ENCODE peak calls at places on chromosome 4, in four cellular contexts. G is occipital lobe, L is heart left ventricle, P is right atrium auricular region. M is an unnamed sample.

GRCh38 chr4:141652161-141652778 is 15.9 kb downstream of the IL15 start:
- DNase-seq in G (no peak), L (no peak), P (no peak), M (no peak)

GRCh38 chr4:30870513-30870912 is 150.3 kb downstream of the PCDH7 start:
- DNase-seq in L (no peak), G (peak), P (no peak), M (no peak)

GRCh38 chr4:3375688-3376087 is 66.1 kb upstream of the HGFAC start:
- DNase-seq in G (no peak), P (peak), L (peak), M (no peak)

GRCh38 chr4:173257732-173258717 is 76.1 kb downstream of the HMGB2 start:
- DNase-seq in G (peak), P (no peak), L (peak), M (peak)

GRCh38 chr4:85963231-85963630 is 396.6 kb downstream of the MAPK10 start:
- DNase-seq in G (no peak), L (no peak), P (no peak), M (no peak)

GRCh38 chr4:69977582-69977981 is 12.1 kb upstream of the CSN2 start:
- DNase-seq in L (no peak), G (no peak), P (no peak), M (no peak)

GRCh38 chr4:141576585-141577110 is 59.7 kb upstream of the IL15 start:
- DNase-seq in P (no peak), G (peak), L (no peak), M (no peak)

GRCh38 chr4:70269674-70270073 is 27.3 kb downstream of the CSN3 start:
- DNase-seq in P (no peak), L (no peak), G (no peak), M (no peak)

GRCh38 chr4:184745747-184746531 is 12.0 kb upstream of the CENPU start:
- DNase-seq in P (peak), G (peak), L (no peak), M (peak)

GRCh38 chr4:164997324-164997723 is 19.9 kb upstream of the TRIM61 start:
- DNase-seq in L (no peak), P (no peak), G (no peak), M (no peak)

GRCh38 chr4:183906486-183906735 is 1.3 kb downstream of the STOX2 start:
- DNase-seq in P (no peak), G (no peak), L (no peak), M (no peak)

GRCh38 chr4:25913851-25914669 is at the start of gene SMIM20:
- DNase-seq in P (peak), G (peak), L (peak), M (peak)

GRCh38 chr4:159006202-159006601 is 96.7 kb upstream of the RAPGEF2 start:
- DNase-seq in P (no peak), L (no peak), G (no peak), M (no peak)

GRCh38 chr4:11338990-11339782 is 89.5 kb downstream of the HS3ST1 start:
- DNase-seq in G (no peak), L (no peak), P (no peak), M (no peak)

GRCh38 chr4:92104506-92104905 is 199.3 kb upstream of the GRID2 start:
- DNase-seq in L (no peak), G (no peak), P (no peak), M (no peak)

GRCh38 chr4:1802720-1803522 is 9.8 kb downstream of the FGFR3 start:
- DNase-seq in P (no peak), G (no peak), L (no peak), M (no peak)

GRCh38 chr4:33446953-33447352 is 2726.8 kb downstream of the PCDH7 start:
- DNase-seq in P (no peak), G (no peak), L (no peak), M (no peak)

GRCh38 chr4:168153596-168154440 is 61.5 kb downstream of the ANXA10 start:
- DNase-seq in L (peak), G (peak), P (peak), M (peak)

GRCh38 chr4:121472937-121473721 is 92.3 kb upstream of the QRFPR start:
- DNase-seq in P (no peak), G (no peak), L (no peak), M (no peak)

GRCh38 chr4:176883108-176883550 is 90.4 kb upstream of the VEGFC start:
- DNase-seq in L (no peak), G (no peak), P (no peak), M (no peak)

GRCh38 chr4:123599920-123600394 is 203.4 kb downstream of the SPRY1 start:
- DNase-seq in P (peak), G (peak), L (peak), M (peak)

GRCh38 chr4:3283916-3284315 is 8.9 kb upstream of the RGS12 start:
- DNase-seq in P (no peak), G (no peak), L (no peak), M (no peak)

GRCh38 chr4:81607947-81608346 is 136.2 kb upstream of the RASGEF1B start:
- DNase-seq in G (no peak), P (no peak), L (no peak), M (no peak)

GRCh38 chr4:82462415-82462831 is 32.0 kb downstream of the ENOPH1 start:
- DNase-seq in G (peak), L (peak), P (peak), M (peak)

GRCh38 chr4:174591243-174592021 is 69.1 kb upstream of the HPGD start:
- DNase-seq in P (no peak), G (no peak), L (no peak), M (no peak)